ENCODE peak calls at places on chromosomes 4 and X, in six cellular contexts. S is A549, Q is HepG2, V is K562, D is endothelial cell of umbilical vein, R is GM12878. I is an unnamed sample.

GRCh38 chrX:17740137-17741122 is 3.1 kb downstream of the SCML1 start:
- DNase-seq in S (no peak), Q (no peak), V (no peak), D (no peak), R (no peak), I (no peak)

GRCh38 chrX:54808109-54808604 is 612 bp downstream of the MAGED2 start:
- DNase-seq in S (peak), Q (peak), V (peak), D (peak), R (no peak), I (no peak)

GRCh38 chr4:75727073-75727472 is 2.7 kb downstream of the USO1 start:
- DNase-seq in S (no peak), Q (no peak), V (no peak), D (no peak), R (no peak), I (no peak)

GRCh38 chr4:14165253-14165942 is 537.9 kb upstream of the BOD1L1 start:
- DNase-seq in S (no peak), Q (no peak), V (no peak), D (no peak), R (peak), I (no peak)

GRCh38 chrX:106606583-106606982 is 5.2 kb upstream of the RADX start:
- DNase-seq in S (no peak), Q (no peak), V (no peak), D (no peak), R (no peak), I (no peak)

GRCh38 chr4:114807759-114808404 is 209.3 kb downstream of the UGT8 start:
- DNase-seq in S (peak), Q (peak), V (peak), D (peak), R (no peak), I (peak)

GRCh38 chrX:95057341-95057740 is 1383.3 kb downstream of the FAM133A start:
- DNase-seq in S (no peak), Q (no peak), V (no peak), D (no peak), R (no peak), I (no peak)

GRCh38 chr4:132691668-132692067 is 457.4 kb upstream of the PCDH10 start:
- DNase-seq in S (no peak), Q (no peak), V (no peak), D (peak), R (no peak), I (no peak)

GRCh38 chrX:14920196-14920595 is 47.0 kb downstream of the MOSPD2 start:
- DNase-seq in S (no peak), Q (no peak), V (no peak), D (no peak), R (no peak), I (no peak)

GRCh38 chrX:53082773-53083616 is 828 bp downstream of the TSPYL2 start:
- DNase-seq in S (no peak), Q (no peak), V (no peak), D (no peak), R (no peak), I (no peak)

GRCh38 chrX:41559662-41560061 is 112.5 kb downstream of the NYX start:
- DNase-seq in S (no peak), Q (no peak), V (peak), D (peak), R (no peak), I (peak)

GRCh38 chrX:55342533-55343501 is 78.1 kb upstream of the PAGE3 start:
- DNase-seq in S (peak), Q (peak), V (peak), D (peak), R (peak), I (peak)

GRCh38 chrX:140762061-140762460 is 52.5 kb downstream of the LINC00632 start:
- DNase-seq in S (peak), Q (peak), V (peak), D (peak), R (no peak), I (peak)

GRCh38 chr4:105274504-105274903 is 127.8 kb downstream of the TET2 start:
- DNase-seq in S (no peak), Q (no peak), V (no peak), D (no peak), R (no peak), I (no peak)

GRCh38 chr4:39227906-39228305 is 45.6 kb downstream of the WDR19 start:
- DNase-seq in S (no peak), Q (no peak), V (no peak), D (peak), R (no peak), I (no peak)

GRCh38 chr4:158958489-158959270 is 144.2 kb upstream of the RAPGEF2 start:
- DNase-seq in S (no peak), Q (no peak), V (no peak), D (no peak), R (no peak), I (no peak)
- H3K4me3 ChIP-seq in S (no peak), Q (no peak), V (no peak), D (no peak), R (no peak), I (no peak)

DNA sequence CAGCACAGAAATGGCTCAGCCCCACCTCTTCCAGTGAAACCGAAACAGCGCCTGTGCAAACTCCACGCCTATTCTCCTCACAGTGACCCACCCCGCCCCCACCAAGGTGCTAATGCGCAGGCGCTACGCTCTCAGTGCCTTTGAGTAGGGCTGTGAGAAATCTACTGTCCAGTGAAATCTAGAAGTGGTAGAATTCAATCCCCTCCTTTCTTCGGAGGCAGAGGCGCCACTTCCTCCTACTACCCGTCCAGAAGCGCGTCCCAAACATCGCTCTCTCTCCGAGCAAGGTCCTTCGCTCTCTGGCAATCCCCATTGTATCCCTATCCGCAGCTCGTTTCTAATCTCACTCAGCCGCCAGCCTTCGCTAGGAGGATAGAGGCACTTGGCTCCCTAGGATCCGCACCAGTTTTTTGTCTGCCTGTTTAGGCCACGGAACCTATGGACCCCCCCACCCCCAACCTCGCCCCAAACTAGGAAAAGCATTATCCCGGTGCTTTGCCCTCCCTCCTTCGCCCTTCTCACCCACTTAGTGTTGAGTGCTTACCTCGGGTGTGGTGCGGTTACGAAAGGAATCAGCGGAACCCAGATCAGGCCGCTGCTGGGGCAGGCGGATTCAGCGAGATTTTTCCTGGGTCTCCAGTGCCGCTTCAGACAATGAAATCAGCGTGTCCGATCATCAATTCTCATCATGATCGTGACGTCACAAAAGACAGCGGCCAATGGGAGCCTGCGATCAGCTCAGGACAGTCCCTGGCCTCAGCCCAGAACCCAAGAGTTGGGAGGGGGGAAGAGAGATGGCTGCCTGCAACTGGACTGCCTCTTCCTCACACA is at the start of gene HDX:
- DNase-seq in S (peak), Q (peak), V (no peak), D (peak), R (peak), I (no peak)
- TF ChIP-seq MYC in S (no peak), Q (no peak), V (no peak), D (no peak), R (no peak), I (no peak)

GRCh38 chr4:151324124-151324448 is 1.3 kb downstream of the SH3D19 start:
- DNase-seq in S (no peak), Q (no peak), V (no peak), D (no peak), R (no peak), I (no peak)

GRCh38 chr4:151329217-151330007 is 4.0 kb upstream of the SH3D19 start:
- DNase-seq in S (peak), Q (no peak), V (no peak), D (no peak), R (no peak), I (no peak)

GRCh38 chr4:151324449-151325319 is 721 bp downstream of the SH3D19 start:
- DNase-seq in S (peak), Q (peak), V (peak), D (peak), R (no peak), I (no peak)

GRCh38 chr4:151322565-151322964 is 2.8 kb downstream of the SH3D19 start:
- DNase-seq in S (no peak), Q (no peak), V (no peak), D (no peak), R (no peak), I (no peak)

GRCh38 chr4:151325320-151326246 is at the start of gene SH3D19:
- DNase-seq in S (peak), Q (peak), V (no peak), D (peak), R (no peak), I (no peak)
- TF ChIP-seq POLR2A in S (peak), Q (peak), V (no peak), D (peak), R (no peak), I (no peak)

GRCh38 chr4:108139089-108139488 is 29.6 kb downstream of the LEF1 start:
- DNase-seq in S (no peak), Q (no peak), V (no peak), D (no peak), R (no peak), I (no peak)

GRCh38 chr4:108130955-108131354 is 37.8 kb downstream of the LEF1 start:
- DNase-seq in S (no peak), Q (no peak), V (no peak), D (no peak), R (no peak), I (no peak)

GRCh38 chr4:108141213-108142045 is 27.3 kb downstream of the LEF1 start:
- DNase-seq in S (no peak), Q (no peak), V (no peak), D (no peak), R (no peak), I (no peak)

GRCh38 chr4:108140328-108140727 is 28.4 kb downstream of the LEF1 start:
- DNase-seq in S (no peak), Q (no peak), V (no peak), D (no peak), R (no peak), I (no peak)

DNA sequence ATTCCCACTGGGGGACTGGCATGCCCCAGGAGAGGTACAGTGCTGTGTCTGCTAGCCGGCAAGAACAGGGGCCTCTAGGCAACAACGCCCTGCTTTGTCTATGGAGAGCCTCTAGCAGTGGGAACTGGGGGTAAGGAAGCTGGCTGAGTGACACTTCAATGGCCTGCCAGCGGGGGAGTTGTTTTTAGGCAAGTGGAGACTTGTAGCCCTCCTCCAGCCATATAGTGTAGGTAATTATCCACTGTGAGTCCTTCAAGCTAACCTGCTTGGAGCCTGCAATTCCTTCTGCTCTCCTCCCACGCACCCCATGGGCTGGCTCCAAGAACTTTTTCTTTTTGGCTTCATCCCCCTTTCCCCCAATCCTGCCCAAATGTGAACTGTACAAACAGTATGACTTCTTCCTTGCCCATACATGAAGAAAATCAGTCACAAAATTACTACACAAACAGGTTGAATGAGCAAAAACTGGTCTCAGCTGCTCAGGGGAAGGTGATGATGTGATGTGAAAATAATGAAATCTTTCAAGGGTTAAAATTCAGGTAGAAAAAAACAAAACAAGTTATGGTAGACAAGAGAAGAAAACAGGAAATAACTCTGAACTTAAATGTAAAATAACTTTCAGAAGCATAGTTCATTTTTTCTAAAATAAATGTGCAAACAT is 33.1 kb downstream of the LEF1 start:
- DNase-seq in S (no peak), Q (no peak), V (peak), D (no peak), R (no peak), I (no peak)
- H3K4me3 ChIP-seq in S (no peak), Q (no peak), V (no peak), D (no peak), R (no peak), I (no peak)

GRCh38 chrX:38260231-38260630 is 39.6 kb upstream of the SRPX start:
- DNase-seq in S (peak), Q (peak), V (peak), D (peak), R (no peak), I (peak)
- TF ChIP-seq MYC in S (no peak), Q (no peak), V (no peak), D (no peak), R (no peak), I (no peak)

GRCh38 chrX:153777261-153778090 is 3.4 kb upstream of the SRPK3 start:
- DNase-seq in S (no peak), Q (no peak), V (no peak), D (no peak), R (no peak), I (no peak)

GRCh38 chrX:153776611-153777045 is 4.2 kb upstream of the SRPK3 start:
- DNase-seq in S (peak), Q (no peak), V (peak), D (no peak), R (no peak), I (no peak)

GRCh38 chrX:153779891-153780677 is 757 bp upstream of the SRPK3 start:
- DNase-seq in S (no peak), Q (no peak), V (no peak), D (no peak), R (no peak), I (peak)

GRCh38 chrX:153778151-153778551 is 2.7 kb upstream of the SRPK3 start:
- DNase-seq in S (no peak), Q (no peak), V (no peak), D (no peak), R (no peak), I (no peak)

GRCh38 chrX:153778684-153779101 is 2.1 kb upstream of the SRPK3 start:
- DNase-seq in S (peak), Q (no peak), V (no peak), D (no peak), R (no peak), I (peak)
- TF ChIP-seq POLR2A in S (no peak), Q (no peak), V (no peak), D (no peak), R (no peak), I (no peak)

I was measured in NB4.